ENCODE peak calls at places on chromosomes 6 and 20, in four cellular contexts. Y, T, R and L are unnamed samples.

GRCh38 chr6:148218542-148219258 is 123.9 kb upstream of the SASH1 start:
- DNase-seq in Y (no peak), T (no peak), R (no peak), L (no peak)

GRCh38 chr20:1171461-1172093 is 13.2 kb downstream of the TMEM74B start:
- DNase-seq in Y (peak; percentile 74), T (peak; percentile 27), R (peak; percentile 84), L (peak; percentile 77)

GRCh38 chr6:143878272-143878760 is 14.0 kb downstream of the ZC2HC1B start:
- DNase-seq in Y (no peak), T (no peak), R (no peak), L (no peak)

GRCh38 chr6:160348552-160349441 is 619 bp downstream of the SLC22A3 start:
- DNase-seq in Y (peak; percentile 79), T (no peak), R (peak; percentile 77), L (peak; percentile 63)

GRCh38 chr20:18388860-18389259 is 78.0 kb downstream of the DZANK1 start:
- DNase-seq in Y (no peak), T (peak; percentile 77), R (no peak), L (no peak)

GRCh38 chr6:12394170-12394569 is 104.0 kb downstream of the EDN1 start:
- DNase-seq in Y (peak; percentile 53), T (no peak), R (no peak), L (no peak)

GRCh38 chr6:129701721-129702455 is 8.1 kb downstream of the ARHGAP18 start:
- DNase-seq in Y (no peak), T (peak; percentile 58), R (no peak), L (no peak)

GRCh38 chr6:90074161-90074560 is 179.9 kb downstream of the GJA10 start:
- DNase-seq in Y (no peak), T (peak; percentile 41), R (no peak), L (no peak)

GRCh38 chr6:157831424-157832249 is 8.6 kb downstream of the SNX9 start:
- DNase-seq in Y (peak; percentile 93), T (no peak), R (no peak), L (peak; percentile 82)

GRCh38 chr6:167892835-167893234 is 66.1 kb downstream of the AFDN start:
- DNase-seq in Y (peak; percentile 93), T (no peak), R (no peak), L (peak; percentile 68)

GRCh38 chr20:48774696-48775095 is 53.1 kb downstream of the PREX1 start:
- DNase-seq in Y (no peak), T (no peak), R (no peak), L (no peak)

GRCh38 chr6:167449099-167449861 is 124.4 kb downstream of the TTLL2 start:
- DNase-seq in Y (no peak), T (no peak), R (no peak), L (no peak)

GRCh38 chr6:4401408-4402367 is 266.3 kb upstream of the ECI2 start:
- DNase-seq in Y (no peak), T (peak; percentile 64), R (no peak), L (no peak)

DNA sequence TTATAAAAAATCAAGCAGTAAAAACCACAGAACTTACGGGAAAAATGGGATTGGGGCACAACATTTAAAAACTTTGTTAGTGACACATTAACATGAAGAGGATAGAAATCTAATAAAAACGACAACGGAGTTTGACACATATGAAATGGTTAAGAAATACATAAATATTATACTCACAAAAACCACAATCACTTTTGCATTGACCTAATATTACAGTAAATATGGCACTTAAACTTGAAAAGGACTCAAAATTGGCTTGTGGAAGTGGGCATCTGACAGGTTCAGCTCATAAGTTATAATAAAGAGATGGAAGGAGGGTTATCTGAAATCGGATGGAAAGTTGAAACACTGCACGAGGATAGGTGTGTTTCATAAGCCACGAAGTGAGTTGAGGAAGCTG is 523.7 kb downstream of the TFAP2B start:
- DNase-seq in Y (no peak), T (no peak), R (no peak), L (no peak)
- H3K56ac ChIP-seq in Y (no peak overlapping the region), T (no peak overlapping the region), R (no peak overlapping the region), L (no peak overlapping the region)

DNA sequence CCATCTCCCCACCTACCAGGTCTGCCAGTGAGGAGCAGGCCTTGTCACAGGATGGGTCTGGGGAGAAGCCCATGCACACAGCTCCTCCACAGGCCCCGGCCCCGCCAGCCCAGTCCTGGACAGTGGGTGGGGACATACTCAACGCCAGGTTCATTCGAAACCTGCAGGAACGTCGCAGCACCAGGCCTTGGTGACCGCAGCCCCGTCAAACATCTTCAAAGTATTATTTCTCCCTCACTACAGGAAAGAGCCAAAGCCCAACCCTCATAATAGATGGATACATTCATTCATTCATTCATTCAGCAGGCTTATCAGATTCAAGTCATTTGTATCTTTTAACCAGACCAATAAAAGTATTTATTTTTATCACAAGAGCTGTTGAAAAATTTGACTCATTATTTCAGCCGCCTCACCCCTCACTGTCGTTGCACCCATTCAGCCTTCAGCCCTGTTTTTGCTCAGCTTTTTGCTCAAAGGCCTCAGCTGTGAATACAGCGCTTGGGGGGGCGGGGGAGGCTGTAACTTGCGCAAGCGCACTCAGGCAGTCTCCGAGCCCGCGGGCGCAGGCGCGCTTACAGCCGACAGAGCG is 389 bp upstream of the C6orf136 start:
- DNase-seq in Y (peak; percentile 41), T (no peak), R (peak; percentile 47), L (peak; percentile 46)
- H3K56ac ChIP-seq in Y (peak overlapping the region; percentile 74), T (no peak overlapping the region), R (no peak overlapping the region), L (no peak overlapping the region)

DNA sequence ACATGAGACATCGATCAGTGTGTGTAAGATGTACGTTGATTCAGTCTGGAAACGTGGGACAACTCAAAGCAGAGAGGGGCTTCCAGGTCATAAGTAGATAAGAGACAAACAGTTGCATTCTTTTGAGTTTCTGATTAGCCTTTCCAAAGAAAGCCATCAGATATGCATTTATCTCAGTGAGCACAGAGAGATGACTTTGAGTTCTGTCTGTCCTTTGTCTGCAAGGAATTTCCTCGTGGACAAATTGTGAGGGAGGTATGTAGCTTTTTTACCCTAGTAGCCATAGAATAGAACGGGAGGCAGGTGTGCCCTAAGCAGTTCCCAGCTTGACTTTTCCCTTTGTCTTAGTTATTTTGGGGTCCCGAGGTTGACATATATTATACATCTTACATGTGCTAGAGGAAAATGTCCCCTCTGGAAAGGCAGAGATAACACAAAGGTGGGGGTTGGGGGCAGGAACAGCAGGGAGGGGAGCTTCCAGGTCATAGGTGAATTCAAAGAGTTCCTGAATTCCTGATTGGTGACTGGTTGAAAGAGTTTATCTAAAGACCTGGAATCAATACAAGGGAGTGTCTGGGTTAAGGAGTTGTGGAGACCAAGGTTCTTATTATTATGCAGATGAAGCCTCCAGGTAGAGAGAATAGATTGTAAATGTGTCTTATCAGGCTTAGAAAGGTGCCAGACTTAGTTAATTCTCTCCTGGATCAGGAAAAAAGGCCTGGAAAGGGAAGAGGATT is 237.0 kb downstream of the NFATC2 start:
- DNase-seq in Y (peak; percentile 98), T (no peak), R (no peak), L (peak; percentile 62)
- H3K56ac ChIP-seq in Y (peak overlapping the region; percentile 92), T (no peak overlapping the region), R (no peak overlapping the region), L (no peak overlapping the region)

GRCh38 chr20:37535443-37536132 is 7.9 kb upstream of the BLCAP start:
- DNase-seq in Y (no peak), T (no peak), R (no peak), L (peak; percentile 15)
- H3K56ac ChIP-seq in Y (no peak overlapping the region), T (no peak overlapping the region), R (no peak overlapping the region), L (no peak overlapping the region)

DNA sequence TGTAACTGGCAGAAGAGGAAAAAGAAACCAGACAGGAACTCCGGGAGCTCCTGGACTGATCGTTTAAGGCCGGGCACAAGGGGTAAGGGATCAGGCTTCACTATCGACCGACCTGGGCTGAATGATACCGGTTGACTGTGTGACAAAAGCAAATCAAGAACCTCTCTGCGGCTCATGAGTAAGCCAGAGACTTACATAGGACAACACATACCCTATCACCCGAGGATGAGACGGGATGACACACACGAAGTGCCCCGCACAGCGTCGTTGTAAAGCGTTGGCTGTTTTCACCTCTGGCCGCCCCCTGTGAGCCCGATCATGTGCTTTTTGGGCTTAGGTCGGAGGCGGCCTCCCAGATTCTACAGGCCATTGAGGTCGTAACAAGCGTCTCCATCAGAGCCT is 695 bp upstream of the TGIF2 start:
- DNase-seq in Y (peak; percentile 80), T (peak; percentile 51), R (no peak), L (peak; percentile 51)
- H3K56ac ChIP-seq in Y (peak overlapping the region; percentile 96), T (peak overlapping the region; percentile 47), R (peak overlapping the region; percentile 95), L (no peak overlapping the region)

GRCh38 chr20:36548704-36549627 is 7.6 kb downstream of the MYL9 start:
- DNase-seq in Y (no peak), T (no peak), R (no peak), L (no peak)

GRCh38 chr20:36544134-36545018 is 3.1 kb downstream of the MYL9 start:
- DNase-seq in Y (peak; percentile 30), T (peak; percentile 68), R (no peak), L (no peak)

GRCh38 chr20:36548006-36548315 is 6.6 kb downstream of the MYL9 start:
- DNase-seq in Y (peak; percentile 69), T (no peak), R (peak; percentile 85), L (peak; percentile 75)

GRCh38 chr20:36547186-36548005 is 6.1 kb downstream of the MYL9 start:
- DNase-seq in Y (no peak), T (no peak), R (no peak), L (no peak)

GRCh38 chr20:36546111-36546736 is 4.9 kb downstream of the MYL9 start:
- DNase-seq in Y (no peak), T (no peak), R (no peak), L (no peak)
- H3K56ac ChIP-seq in Y (no peak overlapping the region), T (no peak overlapping the region), R (no peak overlapping the region), L (no peak overlapping the region)

GRCh38 chr20:61682114-61682997 is 383.3 kb downstream of the TAF4 start:
- DNase-seq in Y (no peak), T (no peak), R (no peak), L (no peak)

GRCh38 chr20:61682998-61683681 is 382.5 kb downstream of the TAF4 start:
- DNase-seq in Y (no peak), T (peak; percentile 31), R (no peak), L (no peak)

GRCh38 chr20:61684583-61685235 is 381.0 kb downstream of the TAF4 start:
- DNase-seq in Y (no peak), T (no peak), R (no peak), L (no peak)

GRCh38 chr20:61684136-61684535 is 381.5 kb downstream of the TAF4 start:
- DNase-seq in Y (no peak), T (no peak), R (no peak), L (no peak)

GRCh38 chr20:61683721-61684120 is 382.0 kb downstream of the TAF4 start:
- DNase-seq in Y (no peak), T (no peak), R (no peak), L (no peak)
- H3K56ac ChIP-seq in Y (no peak overlapping the region), T (no peak overlapping the region), R (no peak overlapping the region), L (no peak overlapping the region)

DNA sequence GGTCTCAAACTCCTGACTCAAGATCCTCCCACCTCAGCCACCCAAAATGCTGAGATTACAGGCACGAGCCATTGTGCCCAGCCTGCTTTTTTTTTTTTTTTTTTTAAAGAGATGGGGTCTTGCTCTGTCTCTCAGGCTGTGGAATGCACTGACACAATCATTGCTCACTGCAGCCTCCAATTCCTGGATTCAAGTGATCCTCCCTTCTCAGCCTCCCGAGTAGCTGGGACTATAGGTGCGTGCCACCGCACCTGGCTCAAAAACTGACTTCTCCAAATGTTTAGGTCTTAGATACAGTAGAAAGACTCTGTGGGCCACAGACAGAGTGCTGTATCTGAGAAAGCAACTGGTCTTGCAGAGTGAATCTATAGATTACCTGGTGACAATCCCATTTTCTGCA is 31.1 kb upstream of the SLC4A11 start:
- DNase-seq in Y (no peak), T (no peak), R (no peak), L (no peak)
- H3K56ac ChIP-seq in Y (no peak overlapping the region), T (no peak overlapping the region), R (no peak overlapping the region), L (no peak overlapping the region)

DNA sequence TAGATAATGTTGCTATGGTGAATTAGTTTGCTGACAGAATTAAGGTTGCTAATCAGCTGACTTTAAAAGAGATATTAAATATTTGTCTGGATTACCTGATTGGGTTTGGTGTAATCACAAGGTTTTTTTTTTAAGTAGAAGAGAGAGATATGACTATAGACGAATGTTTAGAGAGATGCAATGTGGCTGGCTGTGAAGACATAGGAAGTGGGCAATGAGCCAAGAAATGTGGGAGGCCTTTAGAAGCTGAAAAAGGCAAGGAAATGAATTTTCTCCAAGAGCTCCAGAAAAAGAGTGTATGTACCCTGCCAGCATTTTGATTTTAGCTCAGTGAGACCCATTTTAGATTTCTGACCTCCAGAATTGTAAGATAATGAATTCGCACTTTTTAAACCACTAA is 598.3 kb downstream of the PKHD1 start:
- DNase-seq in Y (no peak), T (no peak), R (no peak), L (no peak)
- H3K56ac ChIP-seq in Y (no peak overlapping the region), T (no peak overlapping the region), R (no peak overlapping the region), L (no peak overlapping the region)